ENCODE peak calls at places on chromosomes 13 and 19, in four cellular contexts. N is WTC11, Y is SK-N-SH, Q is K562. B is an unnamed sample.

GRCh38 chr13:101416181-101417042 is at the start of gene NALCN:
- DNase-seq in Y (peak; percentile 82), N (peak; percentile 34), Q (no peak), B (peak; percentile 68)

GRCh38 chr13:62038214-62038613 is 622.6 kb upstream of the PCDH20 start:
- DNase-seq in Y (no peak), N (no peak), Q (no peak), B (no peak)

GRCh38 chr13:80962173-80962572 is 621.2 kb upstream of the SPRY2 start:
- DNase-seq in Q (no peak), N (no peak), Y (no peak), B (no peak)

GRCh38 chr19:3725640-3726310 is 17.6 kb downstream of the TJP3 start:
- DNase-seq in Y (peak; percentile 39), Q (no peak), N (peak; percentile 68), B (peak; percentile 61)

GRCh38 chr19:18046066-18046718 is 38.2 kb downstream of the ARRDC2 start:
- DNase-seq in Y (no peak), Q (peak; percentile 54), N (no peak), B (no peak)

GRCh38 chr13:27960362-27961226 is 8.5 kb downstream of the CDX2 start:
- DNase-seq in N (peak; percentile 89), Q (peak; percentile 43), Y (peak; percentile 61), B (no peak)

GRCh38 chr13:45773236-45773635 is 71.1 kb downstream of the CBY2 start:
- DNase-seq in Q (no peak), N (no peak), Y (no peak), B (no peak)

GRCh38 chr13:95656386-95657015 is 12.0 kb upstream of the DZIP1 start:
- DNase-seq in N (no peak), Y (no peak), Q (peak; percentile 21), B (no peak)

GRCh38 chr19:40603071-40603718 is 2.0 kb downstream of the LTBP4 start:
- DNase-seq in Q (peak; percentile 85), N (no peak), Y (no peak), B (no peak)

GRCh38 chr19:51703655-51704515 is 10.8 kb downstream of the SPACA6 start:
- DNase-seq in Y (peak; percentile 99), Q (peak; percentile 97), N (peak; percentile 97), B (peak; percentile 75)

GRCh38 chr19:29480507-29480906 is 45.3 kb upstream of the VSTM2B start:
- DNase-seq in Y (no peak), N (no peak), Q (no peak), B (no peak)

GRCh38 chr13:114119196-114119595 is 13.2 kb downstream of the RASA3 start:
- DNase-seq in Y (peak; percentile 65), N (peak; percentile 79), Q (no peak), B (no peak)

GRCh38 chr13:74136089-74136658 is 2.0 kb upstream of the KLF12 start:
- DNase-seq in N (peak; percentile 35), Y (peak; percentile 58), Q (no peak), B (no peak)

DNA sequence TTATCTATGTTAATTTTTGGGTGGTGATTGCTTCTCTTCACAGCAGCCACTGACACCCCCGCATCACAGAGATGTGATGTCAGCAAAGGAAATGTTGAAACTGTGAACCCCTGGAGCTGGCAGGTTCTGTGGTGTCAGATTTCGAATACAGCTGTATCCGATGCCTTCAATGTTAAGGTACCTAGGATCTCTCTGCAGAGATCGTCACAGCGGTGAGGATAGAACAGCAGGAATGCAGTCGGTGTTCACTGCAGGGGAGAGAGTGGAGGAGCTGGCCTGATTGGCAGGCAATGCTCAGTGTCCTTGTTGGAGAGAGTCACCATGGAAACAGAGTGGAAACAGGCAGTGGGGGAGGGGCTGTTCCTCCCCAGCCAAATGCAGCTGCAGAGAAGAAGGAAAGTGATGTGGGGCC is 79.5 kb upstream of the ZNF835 start:
- DNase-seq in Y (peak; percentile 27), N (no peak), Q (no peak), B (no peak)
- TF ChIP-seq TEAD4 in Y (no peak), N (no peak), Q (no peak), B (no peak)

GRCh38 chr13:90447735-90448103 is 899.8 kb upstream of the MIR17HG start:
- DNase-seq in Y (no peak), Q (no peak), N (no peak), B (no peak)
- TF ChIP-seq TEAD4 in Y (no peak), Q (no peak), N (no peak), B (peak; percentile 21)

DNA sequence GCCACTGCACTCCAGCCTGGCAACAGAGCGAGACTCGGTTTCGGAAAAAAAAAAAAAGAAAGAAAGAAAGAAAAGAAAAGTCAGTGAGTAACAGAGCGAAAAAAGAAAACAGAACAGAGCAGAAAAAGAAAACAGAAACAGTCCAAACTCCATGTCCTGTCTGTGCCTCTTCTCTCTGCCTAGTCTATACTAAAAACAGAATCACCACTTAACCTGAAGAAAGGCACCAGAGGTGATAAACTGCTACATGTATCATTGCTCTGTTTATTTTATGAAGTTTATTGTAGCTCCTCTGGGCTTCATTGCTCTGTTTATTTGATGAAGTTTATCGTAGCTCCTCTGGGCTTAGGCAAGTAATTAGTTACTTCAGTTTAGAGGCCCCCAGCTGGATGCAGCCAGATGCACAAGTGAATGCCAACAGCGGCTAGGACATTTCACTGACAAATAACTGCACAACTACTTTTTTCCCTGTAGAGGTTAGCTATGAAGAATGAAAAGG is 39.2 kb downstream of the TBC1D4 start:
- DNase-seq in N (no peak), Y (no peak), Q (no peak), B (no peak)
- TF ChIP-seq TEAD4 in N (no peak), Y (no peak), Q (no peak), B (no peak)

GRCh38 chr19:7748756-7749155 is 1.4 kb upstream of the CD209 start:
- DNase-seq in Y (no peak), N (peak; percentile 62), Q (no peak), B (peak; percentile 60)
- TF ChIP-seq TEAD4 in Y (no peak), N (no peak), Q (no peak), B (no peak)

GRCh38 chr19:47228168-47228936 is 2.6 kb downstream of the BBC3 start:
- DNase-seq in N (peak; percentile 54), Q (peak; percentile 81), Y (peak; percentile 66), B (no peak)
- TF ChIP-seq TEAD4 in N (no peak), Q (no peak), Y (no peak), B (no peak)

GRCh38 chr19:1157931-1158884 is 15.9 kb downstream of the SBNO2 start:
- DNase-seq in Y (no peak), N (peak; percentile 14), Q (no peak), B (no peak)

GRCh38 chr19:1154731-1155351 is 19.2 kb downstream of the SBNO2 start:
- DNase-seq in Q (no peak), Y (peak; percentile 86), N (no peak), B (no peak)

GRCh38 chr19:1156830-1157615 is 17.0 kb downstream of the SBNO2 start:
- DNase-seq in Q (no peak), Y (no peak), N (no peak), B (no peak)

GRCh38 chr19:1155352-1156304 is 18.4 kb downstream of the SBNO2 start:
- DNase-seq in N (no peak), Q (no peak), Y (no peak), B (no peak)

DNA sequence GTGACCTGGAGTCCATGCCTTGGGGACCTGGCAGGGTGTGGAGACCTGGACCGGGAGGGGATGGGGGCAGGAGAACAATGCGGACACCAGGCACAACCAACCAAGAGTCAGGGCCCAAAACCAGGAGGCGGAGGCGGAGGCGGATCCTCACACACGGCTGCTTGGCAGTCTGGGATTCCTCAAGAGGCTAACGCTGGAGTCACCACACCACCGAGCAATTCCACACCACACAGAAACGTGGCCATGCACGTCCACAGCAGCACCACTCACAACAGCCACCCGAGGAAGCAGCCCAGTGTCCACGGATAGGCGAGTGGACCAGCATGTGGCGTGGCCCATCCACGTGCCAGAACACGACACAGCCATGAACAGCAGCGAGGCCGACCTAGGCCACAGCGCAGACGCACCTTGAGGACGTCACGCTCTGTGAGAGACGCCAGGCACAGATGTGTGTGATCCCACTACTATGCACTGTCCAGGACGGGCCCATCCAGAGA is 17.7 kb downstream of the SBNO2 start:
- DNase-seq in Y (no peak), N (peak; percentile 12), Q (no peak), B (no peak)
- TF ChIP-seq TEAD4 in Y (no peak), N (no peak), Q (no peak), B (no peak)

GRCh38 chr19:53868892-53869804 is 1.5 kb downstream of the MYADM start:
- DNase-seq in Q (peak; percentile 97), N (peak; percentile 85), Y (peak; percentile 91), B (peak; percentile 92)
- TF ChIP-seq TEAD4 in Q (peak; percentile 65), N (no peak), Y (no peak), B (peak; percentile 45)

DNA sequence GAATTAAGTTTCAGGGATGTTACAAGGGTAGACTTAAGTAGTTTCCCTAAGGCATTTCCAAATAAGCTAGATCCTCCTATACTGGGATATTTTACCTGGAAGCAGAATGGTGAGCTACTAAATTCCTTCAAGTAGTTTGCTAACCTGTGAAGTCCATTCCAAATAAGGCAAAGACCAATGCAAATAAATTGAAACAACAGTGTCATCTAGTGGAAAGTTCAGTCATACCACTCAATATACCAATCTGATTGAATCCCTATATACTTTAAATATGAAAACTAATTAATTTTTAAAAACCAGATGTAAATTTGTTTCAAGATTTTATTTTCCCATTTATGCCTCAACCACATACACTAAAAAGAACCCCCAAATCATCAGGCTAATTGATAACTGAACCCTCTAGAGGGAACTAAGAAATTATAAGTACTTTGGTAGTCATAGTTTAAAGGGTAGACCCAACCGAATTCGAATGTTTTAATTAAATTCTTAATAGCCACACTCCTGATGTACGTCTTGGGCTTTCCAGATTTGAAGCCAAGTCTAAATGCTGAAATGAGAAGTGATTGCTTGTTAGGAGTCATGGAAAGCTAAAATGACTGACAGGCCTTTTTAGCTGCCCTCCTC is 223.7 kb downstream of the TBC1D4 start:
- DNase-seq in N (no peak), Q (peak; percentile 24), Y (peak; percentile 36), B (no peak)
- TF ChIP-seq TEAD4 in N (no peak), Q (no peak), Y (no peak), B (no peak)

DNA sequence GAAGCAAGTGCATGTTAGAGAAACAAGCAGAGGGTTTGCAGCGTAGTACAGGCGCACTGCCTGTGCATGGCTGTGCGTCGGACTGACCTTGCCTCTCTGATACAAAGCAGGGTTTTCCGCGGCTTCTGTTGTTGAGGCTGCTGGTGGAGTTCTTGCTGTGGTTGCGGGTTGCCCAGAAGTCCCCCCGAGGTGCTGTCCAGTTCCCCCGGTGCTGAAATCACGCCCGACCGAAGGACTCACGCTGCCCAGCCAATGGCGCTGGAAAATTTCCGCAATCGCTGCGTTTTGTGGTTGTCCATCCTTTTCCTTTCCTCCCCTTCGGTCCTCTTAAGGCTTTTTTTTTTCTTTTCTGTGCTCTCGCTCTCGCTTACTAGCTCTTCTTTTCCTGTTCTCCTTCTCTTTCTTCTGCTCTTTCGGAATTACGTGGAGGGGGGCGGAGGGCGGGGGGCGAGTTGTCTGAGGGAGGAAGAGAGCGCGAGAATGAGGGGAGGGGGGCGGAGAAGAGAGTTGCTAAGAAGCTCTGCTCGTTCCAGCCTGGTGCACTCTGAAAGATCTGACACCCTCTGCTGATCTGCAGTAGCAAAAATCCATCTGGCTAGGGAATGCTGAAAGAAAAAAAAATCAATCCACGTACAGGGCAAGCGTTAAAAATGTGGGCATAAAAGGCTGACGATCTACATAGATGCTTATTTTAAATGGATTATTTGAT is at the start of gene SLITRK1:
- DNase-seq in Y (peak; percentile 16), N (peak; percentile 93), Q (peak; percentile 17), B (peak; percentile 53)
- TF ChIP-seq TEAD4 in Y (no peak), N (peak; percentile 66), Q (no peak), B (no peak)

B was measured in H1.